ENCODE peak calls at places on chromosomes 5 and 9, in four cellular contexts. G is activated T-helper 1 cell treated with anti-CD3 and anti-CD28 coated beads, Interleukin-12 subunit alpha, Interleukin-12 subunit beta, Interleukin-2, Interleukin-4 antibody, amounts not matched to agents 30 ng/mL and 10 ng/mL and 1 ng/mL, durations not matched to agents 14 hours and 24 hours and 36 hours; I is cardiac septum; J is immature natural killer cell. B is an unnamed sample.
A peak's percentile ranks its signal among the peaks of the same experiment; 100 is the strongest.

GRCh38 chr9:93037476-93037971 is 21.0 kb upstream of the SUSD3 start:
- DNase-seq in I (no peak), G (no peak), J (no peak), B (no peak)

GRCh38 chr5:140840978-140841962 is at the start of gene PCDHA8:
- DNase-seq in J (no peak), I (no peak), G (no peak), B (peak; percentile 23)

GRCh38 chr5:152686931-152687330 is 281.9 kb upstream of the NMUR2 start:
- DNase-seq in I (no peak), J (no peak), G (no peak), B (no peak)

GRCh38 chr5:103512506-103512905 is 50.1 kb downstream of the NUDT12 start:
- DNase-seq in G (no peak), I (no peak), J (no peak), B (no peak)

GRCh38 chr9:122125891-122126331 is 32.8 kb upstream of the TTLL11 start:
- DNase-seq in J (no peak), I (no peak), G (no peak), B (no peak)

GRCh38 chr5:38607930-38608545 is 51.6 kb upstream of the LIFR start:
- DNase-seq in I (no peak), G (no peak), J (no peak), B (no peak)

GRCh38 chr5:151923865-151924264 is 786 bp downstream of the GLRA1 start:
- DNase-seq in I (no peak), J (no peak), G (no peak), B (no peak)

GRCh38 chr9:129131300-129132145 is 20.3 kb downstream of the PTPA start:
- DNase-seq in I (peak; percentile 91), G (peak; percentile 75), J (peak; percentile 73), B (peak; percentile 30)

GRCh38 chr9:24602687-24603352 is 57.1 kb upstream of the IZUMO3 start:
- DNase-seq in G (no peak), J (no peak), I (no peak), B (no peak)

GRCh38 chr9:120857481-120857880 is 14.8 kb upstream of the PSMD5 start:
- DNase-seq in I (no peak), G (no peak), J (no peak), B (no peak)

GRCh38 chr9:129602598-129603415 is 18.1 kb downstream of the C9orf50 start:
- DNase-seq in G (no peak), J (no peak), I (no peak), B (no peak)

GRCh38 chr5:127492854-127493738 is 24.3 kb upstream of the PRRC1 start:
- DNase-seq in J (peak; percentile 27), G (no peak), I (no peak), B (no peak)

GRCh38 chr5:123937230-123937629 is 425.3 kb downstream of the CSNK1G3 start:
- DNase-seq in I (no peak), G (no peak), J (peak; percentile 2), B (peak; percentile 28)

GRCh38 chr5:19047277-19047676 is 940.7 kb downstream of the CDH18 start:
- DNase-seq in G (no peak), I (no peak), J (no peak), B (no peak)

GRCh38 chr5:1757511-1757910 is 42.1 kb downstream of the MRPL36 start:
- DNase-seq in I (peak; percentile 72), J (no peak), G (no peak), B (no peak)

GRCh38 chr5:10684303-10685086 is 76.5 kb downstream of the DAP start:
- DNase-seq in I (no peak), J (no peak), G (no peak), B (no peak)

GRCh38 chr5:172758077-172758835 is 12.7 kb downstream of the DUSP1 start:
- DNase-seq in J (no peak), I (no peak), G (no peak), B (no peak)

GRCh38 chr9:78678901-78679300 is 382.0 kb downstream of the PSAT1 start:
- DNase-seq in J (no peak), G (no peak), I (no peak), B (no peak)

GRCh38 chr5:172478256-172478655 is 23.9 kb upstream of the SH3PXD2B start:
- DNase-seq in G (no peak), J (no peak), I (peak; percentile 31), B (no peak)

GRCh38 chr5:124057815-124058231 is 545.8 kb downstream of the CSNK1G3 start:
- DNase-seq in I (no peak), G (no peak), J (no peak), B (no peak)

GRCh38 chr5:98368141-98368540 is 405.3 kb upstream of the RGMB start:
- DNase-seq in I (no peak), J (no peak), G (no peak), B (no peak)

GRCh38 chr5:74361406-74362358 is 278.8 kb downstream of the ENC1 start:
- DNase-seq in J (no peak), G (no peak), I (no peak), B (no peak)

GRCh38 chr5:76086060-76086459 is 2.9 kb downstream of the SV2C start:
- DNase-seq in J (no peak), I (no peak), G (no peak), B (no peak)

GRCh38 chr5:152470167-152470566 is 65.1 kb upstream of the NMUR2 start:
- DNase-seq in J (no peak), G (no peak), I (no peak), B (no peak)

GRCh38 chr9:101398930-101399640 is 434 bp downstream of the ZNF189 start:
- DNase-seq in G (no peak), I (peak; percentile 76), J (no peak), B (no peak)

GRCh38 chr9:95623614-95624013 is 106.8 kb upstream of the PTCH1 start:
- DNase-seq in I (no peak), G (no peak), J (no peak), B (no peak)

GRCh38 chr5:108905818-108906217 is 158.1 kb downstream of the FER start:
- DNase-seq in I (no peak), G (no peak), J (no peak), B (no peak)

GRCh38 chr5:33401482-33402390 is 39.0 kb upstream of the TARS1 start:
- DNase-seq in I (no peak), G (no peak), J (no peak), B (no peak)

GRCh38 chr9:104279535-104280215 is 185.6 kb downstream of the SMC2 start:
- DNase-seq in J (no peak), I (no peak), G (no peak), B (no peak)

GRCh38 chr5:11497651-11498050 is 406.6 kb downstream of the CTNND2 start:
- DNase-seq in G (no peak), J (no peak), I (no peak), B (no peak)

GRCh38 chr5:132296412-132297001 is 2.3 kb downstream of the SLC22A4 start:
- DNase-seq in G (no peak), I (no peak), J (no peak), B (no peak)

GRCh38 chr5:143311955-143312354 is 91.5 kb downstream of the NR3C1 start:
- DNase-seq in J (no peak), I (no peak), G (no peak), B (no peak)

GRCh38 chr5:163614787-163615186 is 109.4 kb downstream of the MAT2B start:
- DNase-seq in G (no peak), J (no peak), I (no peak), B (no peak)

GRCh38 chr5:135398160-135398854 is 724 bp downstream of the MACROH2A1 start:
- DNase-seq in I (no peak), J (peak; percentile 33), G (peak; percentile 48), B (peak; percentile 35)

B was measured in NK-92 treated with Interleukin-12 subunit alpha and Interleukin-12 subunit beta, amount 100 ng/mL, for 24 hours.